ENCODE peak calls at places on chromosomes 3 and 15, in seven cellular contexts. W is IMR-90, C is NB4, Z is stomach, J is gastrocnemius medialis, R is ovary, K is upper lobe of left lung. G is an unnamed sample.

GRCh38 chr15:34927726-34928125 is 41.8 kb downstream of the AQR start:
- DNase-seq in W (no peak), C (no peak), Z (no peak), J (no peak), R (no peak), K (no peak), G (no peak)

GRCh38 chr15:29945943-29946591 is 123.8 kb upstream of the TJP1 start:
- DNase-seq in W (peak), C (no peak), Z (no peak), J (no peak), R (no peak), K (no peak), G (no peak)

GRCh38 chr15:88664151-88664778 is 25.4 kb downstream of the ISG20 start:
- DNase-seq in W (no peak), C (peak), Z (peak), J (no peak), R (no peak), K (no peak), G (no peak)

GRCh38 chr15:101357333-101357732 is 62.3 kb upstream of the SNRPA1 start:
- DNase-seq in W (no peak), C (peak), Z (peak), J (no peak), R (no peak), K (no peak), G (no peak)

GRCh38 chr15:70777156-70777926 is 14.0 kb upstream of the UACA start:
- DNase-seq in W (no peak), C (peak), Z (no peak), J (no peak), R (no peak), K (no peak), G (no peak)

GRCh38 chr3:14563946-14564539 is 23.9 kb upstream of the GRIP2 start:
- DNase-seq in W (no peak), C (no peak), Z (no peak), J (no peak), R (no peak), K (no peak), G (no peak)

GRCh38 chr3:160720123-160720746 is 35.8 kb upstream of the PPM1L start:
- DNase-seq in W (no peak), C (peak), Z (no peak), J (no peak), R (no peak), K (no peak), G (no peak)

GRCh38 chr3:62057339-62058047 is 315.9 kb downstream of the FEZF2 start:
- DNase-seq in W (no peak), C (no peak), Z (no peak), J (no peak), R (no peak), K (no peak), G (no peak)

GRCh38 chr3:70090322-70090913 is 90.9 kb downstream of the SAMMSON start:
- DNase-seq in W (peak), C (peak), Z (no peak), J (no peak), R (no peak), K (no peak), G (peak)

GRCh38 chr3:33732394-33732793 is 14.3 kb upstream of the CLASP2 start:
- DNase-seq in W (no peak), C (peak), Z (no peak), J (no peak), R (no peak), K (no peak), G (no peak)

GRCh38 chr15:101011582-101011981 is 92.4 kb downstream of the LRRK1 start:
- DNase-seq in W (no peak), C (no peak), Z (no peak), J (no peak), R (no peak), K (no peak), G (no peak)

GRCh38 chr3:133374706-133375105 is 25.1 kb upstream of the BFSP2 start:
- DNase-seq in W (no peak), C (no peak), Z (no peak), J (no peak), R (no peak), K (no peak), G (no peak)

GRCh38 chr3:69338891-69339290 is 47.0 kb downstream of the FRMD4B start:
- DNase-seq in W (no peak), C (no peak), Z (no peak), J (no peak), R (no peak), K (no peak), G (no peak)

GRCh38 chr15:92142242-92143232 is 251.1 kb upstream of the ST8SIA2 start:
- DNase-seq in W (no peak), C (no peak), Z (no peak), J (no peak), R (no peak), K (no peak), G (no peak)

GRCh38 chr15:89502867-89503595 is 6.6 kb upstream of the RHCG start:
- DNase-seq in W (no peak), C (no peak), Z (no peak), J (no peak), R (no peak), K (no peak), G (no peak)

GRCh38 chr15:42449770-42450433 is 41.0 kb downstream of the ZNF106 start:
- DNase-seq in W (no peak), C (no peak), Z (no peak), J (peak), R (no peak), K (peak), G (no peak)

GRCh38 chr3:158382479-158382878 is 188.5 kb upstream of the MLF1 start:
- DNase-seq in W (no peak), C (no peak), Z (no peak), J (no peak), R (no peak), K (no peak), G (no peak)

GRCh38 chr3:157428957-157429356 is 7.7 kb upstream of the PTX3 start:
- DNase-seq in W (no peak), C (peak), Z (no peak), J (no peak), R (no peak), K (no peak), G (no peak)

GRCh38 chr15:46518381-46518780 is 883.6 kb downstream of the SQOR start:
- DNase-seq in W (no peak), C (no peak), Z (no peak), J (no peak), R (no peak), K (no peak), G (no peak)

GRCh38 chr3:4643904-4644547 is 150.9 kb downstream of the ITPR1 start:
- DNase-seq in W (no peak), C (no peak), Z (peak), J (no peak), R (peak), K (no peak), G (no peak)

GRCh38 chr15:23596736-23597135 is 31.3 kb downstream of the MKRN3 start:
- DNase-seq in W (no peak), C (no peak), Z (no peak), J (no peak), R (no peak), K (no peak), G (no peak)

GRCh38 chr3:11410564-11410963 is 138.4 kb downstream of the ATG7 start:
- DNase-seq in W (no peak), C (no peak), Z (no peak), J (no peak), R (no peak), K (no peak), G (no peak)

GRCh38 chr15:59199775-59200465 is 6.7 kb upstream of the LDHAL6B start:
- DNase-seq in W (peak), C (no peak), Z (no peak), J (no peak), R (no peak), K (no peak), G (peak)

GRCh38 chr3:150015906-150016305 is 45.2 kb upstream of the PFN2 start:
- DNase-seq in W (no peak), C (no peak), Z (no peak), J (no peak), R (no peak), K (no peak), G (no peak)

GRCh38 chr3:195595778-195596531 is 12.2 kb upstream of the APOD start:
- DNase-seq in W (no peak), C (no peak), Z (no peak), J (peak), R (no peak), K (no peak), G (no peak)

GRCh38 chr15:65986416-65986815 is 117.1 kb downstream of the RAB11A start:
- DNase-seq in W (no peak), C (no peak), Z (no peak), J (no peak), R (no peak), K (no peak), G (no peak)

GRCh38 chr3:167976880-167977498 is 118.7 kb downstream of the GOLIM4 start:
- DNase-seq in W (no peak), C (no peak), Z (no peak), J (no peak), R (no peak), K (no peak), G (no peak)

GRCh38 chr3:75863130-75863529 is 77.8 kb upstream of the ZNF717 start:
- DNase-seq in W (no peak), C (no peak), Z (no peak), J (no peak), R (no peak), K (no peak), G (no peak)

GRCh38 chr3:123272547-123272946 is 70.8 kb downstream of the SEC22A start:
- DNase-seq in W (peak), C (no peak), Z (no peak), J (no peak), R (no peak), K (no peak), G (no peak)

GRCh38 chr3:45838466-45838865 is 3.5 kb downstream of the LZTFL1 start:
- DNase-seq in W (no peak), C (no peak), Z (no peak), J (no peak), R (no peak), K (no peak), G (no peak)

GRCh38 chr3:45842851-45843625 is 1.1 kb upstream of the LZTFL1 start:
- DNase-seq in W (no peak), C (no peak), Z (no peak), J (no peak), R (no peak), K (no peak), G (no peak)

GRCh38 chr3:45841380-45841700 is 579 bp downstream of the LZTFL1 start:
- DNase-seq in W (peak), C (peak), Z (no peak), J (no peak), R (peak), K (no peak), G (no peak)

GRCh38 chr3:45841701-45842491 is at the start of gene LZTFL1:
- DNase-seq in W (peak), C (peak), Z (peak), J (peak), R (peak), K (peak), G (peak)
- TF ChIP-seq POLR2A in W (peak), C (peak), Z (no peak), J (no peak), R (no peak), K (no peak), G (peak)

GRCh38 chr3:50153782-50154475 is 1.2 kb upstream of the SEMA3F start:
- DNase-seq in W (no peak), C (no peak), Z (no peak), J (no peak), R (no peak), K (no peak), G (no peak)

GRCh38 chr3:50150863-50151686 is 4.0 kb upstream of the SEMA3F start:
- DNase-seq in W (no peak), C (no peak), Z (peak), J (no peak), R (no peak), K (no peak), G (no peak)

GRCh38 chr3:50154476-50154839 is 666 bp upstream of the SEMA3F start:
- DNase-seq in W (no peak), C (no peak), Z (no peak), J (no peak), R (peak), K (no peak), G (no peak)

GRCh38 chr3:50150404-50150750 is 4.7 kb upstream of the SEMA3F start:
- DNase-seq in W (no peak), C (no peak), Z (no peak), J (no peak), R (no peak), K (no peak), G (no peak)

DNA sequence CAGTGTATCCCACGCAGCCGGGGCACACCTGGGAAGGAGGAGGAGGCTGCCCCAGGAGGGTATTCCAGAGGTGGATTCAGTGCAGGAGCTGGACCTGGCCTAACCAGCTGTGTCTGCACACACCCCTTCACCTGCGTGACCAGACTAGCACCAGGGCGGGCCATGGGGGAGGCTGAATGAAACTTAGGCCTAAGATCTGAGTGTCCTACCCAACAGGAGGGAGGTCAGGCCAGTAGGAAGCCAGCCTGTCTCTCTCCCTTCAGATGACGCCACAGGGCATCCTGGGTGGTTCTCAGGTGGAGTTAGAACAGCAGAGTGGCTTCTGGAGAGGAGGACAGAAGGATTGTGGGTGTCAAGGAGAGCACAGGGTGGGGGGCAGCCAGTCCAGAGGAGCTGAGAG is 3.4 kb upstream of the SEMA3F start:
- DNase-seq in W (no peak), C (no peak), Z (no peak), J (no peak), R (no peak), K (no peak), G (no peak)
- TF ChIP-seq POLR2A in W (no peak), C (no peak), Z (no peak), J (no peak), R (no peak), K (no peak), G (no peak)

DNA sequence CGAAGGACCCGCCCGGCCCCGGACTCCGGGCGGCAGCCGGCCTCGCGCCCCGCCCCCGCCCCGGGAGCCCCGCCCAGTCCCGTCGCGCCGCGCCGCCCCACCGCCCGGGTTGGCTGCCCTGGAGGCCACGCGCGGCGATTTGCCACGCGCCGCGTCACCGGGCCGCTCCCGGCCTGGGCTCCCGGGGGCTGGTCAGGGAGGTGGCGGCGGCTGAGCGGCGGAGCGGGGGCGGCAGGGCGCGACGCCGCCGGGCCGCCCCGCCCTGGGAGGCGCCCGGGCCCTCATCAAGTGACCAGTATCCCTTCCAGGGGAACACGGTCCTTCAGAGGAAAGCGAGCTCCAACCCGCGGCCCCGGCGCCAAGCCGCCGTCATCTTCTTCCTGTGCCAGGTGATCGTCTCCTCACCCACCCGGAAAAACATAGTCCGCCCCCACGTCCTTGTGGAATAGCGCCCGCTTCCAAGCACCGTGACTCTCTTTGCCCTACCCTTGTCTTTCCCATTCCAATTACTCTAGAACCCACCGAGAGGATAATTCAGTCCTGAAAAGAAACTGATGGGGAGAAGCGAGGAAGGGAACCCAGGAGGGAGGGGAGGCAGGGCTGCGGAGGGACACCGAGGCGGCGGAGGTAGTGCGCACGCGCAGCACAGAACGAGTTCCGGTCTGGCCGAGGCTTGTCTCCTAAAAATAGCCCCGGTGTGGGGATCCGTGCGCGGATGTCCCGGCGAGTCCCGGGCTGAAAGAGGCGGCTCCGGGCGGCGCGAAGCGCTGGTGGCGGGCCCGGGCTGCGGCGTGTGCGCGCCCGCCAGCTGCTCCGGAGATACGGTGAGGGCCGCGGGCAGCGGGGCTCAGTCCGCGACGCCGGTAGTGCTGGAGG is at the start of gene MEF2A:
- DNase-seq in W (peak), C (peak), Z (peak), J (peak), R (peak), K (peak), G (peak)
- TF ChIP-seq POLR2A in W (peak), C (peak), Z (peak), J (peak), R (peak), K (no peak), G (peak)

GRCh38 chr3:53254810-53255359 is 937 bp downstream of the TKT start:
- DNase-seq in W (peak), C (peak), Z (peak), J (peak), R (peak), K (peak), G (peak)

GRCh38 chr3:53256704-53257055 is 858 bp upstream of the TKT start:
- DNase-seq in W (no peak), C (no peak), Z (no peak), J (no peak), R (no peak), K (no peak), G (no peak)

GRCh38 chr3:53254190-53254809 is 1.5 kb downstream of the TKT start:
- DNase-seq in W (no peak), C (peak), Z (no peak), J (no peak), R (no peak), K (peak), G (no peak)

GRCh38 chr3:53255775-53256703 is at the start of gene TKT:
- DNase-seq in W (peak), C (peak), Z (peak), J (peak), R (peak), K (peak), G (peak)

DNA sequence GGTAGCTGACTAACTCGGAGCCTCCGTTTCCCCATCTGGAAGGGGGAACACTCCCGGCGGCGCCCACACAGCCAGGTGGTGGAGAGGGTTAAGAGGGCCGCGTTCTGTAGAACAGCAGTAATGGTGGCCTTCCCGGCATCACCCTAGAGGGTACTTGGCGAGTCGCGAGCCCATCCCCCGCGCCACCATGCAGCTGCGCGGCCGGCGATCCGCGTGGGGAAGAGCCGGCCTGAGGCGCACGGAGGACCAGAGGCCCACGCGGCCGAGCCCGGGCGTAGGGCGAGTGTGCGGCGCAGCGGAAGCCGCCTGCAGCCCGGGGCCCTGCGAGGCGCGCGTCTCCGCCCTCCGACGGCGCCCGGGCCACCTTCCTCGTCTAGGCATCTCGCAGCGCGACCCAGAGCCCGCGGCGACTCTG is 455 bp downstream of the TKT start:
- DNase-seq in W (no peak), C (no peak), Z (peak), J (no peak), R (peak), K (no peak), G (no peak)
- TF ChIP-seq POLR2A in W (no peak), C (no peak), Z (no peak), J (no peak), R (no peak), K (no peak), G (no peak)

GRCh38 chr15:75022808-75023193 is 589 bp upstream of the PPCDC start:
- DNase-seq in W (no peak), C (no peak), Z (no peak), J (no peak), R (no peak), K (no peak), G (no peak)

GRCh38 chr15:75025548-75026260 is 2.3 kb downstream of the PPCDC start:
- DNase-seq in W (no peak), C (no peak), Z (no peak), J (no peak), R (no peak), K (no peak), G (no peak)

GRCh38 chr15:75025102-75025501 is 1.7 kb downstream of the PPCDC start:
- DNase-seq in W (no peak), C (no peak), Z (no peak), J (no peak), R (no peak), K (no peak), G (no peak)

GRCh38 chr15:75024102-75024636 is 779 bp downstream of the PPCDC start:
- DNase-seq in W (peak), C (peak), Z (no peak), J (no peak), R (no peak), K (peak), G (no peak)

GRCh38 chr15:75023194-75024101 is at the start of gene PPCDC:
- DNase-seq in W (peak), C (peak), Z (peak), J (peak), R (peak), K (peak), G (peak)
- TF ChIP-seq POLR2A in W (peak), C (peak), Z (peak), J (peak), R (peak), K (no peak), G (peak)

GRCh38 chr3:148694116-148694515 is 3.6 kb upstream of the AGTR1 start:
- DNase-seq in W (peak), C (no peak), Z (no peak), J (no peak), R (no peak), K (no peak), G (no peak)

GRCh38 chr3:148698190-148698806 is 595 bp downstream of the AGTR1 start:
- DNase-seq in W (no peak), C (no peak), Z (no peak), J (no peak), R (no peak), K (no peak), G (no peak)

GRCh38 chr3:148697311-148698189 is at the start of gene AGTR1:
- DNase-seq in W (peak), C (no peak), Z (peak), J (peak), R (peak), K (peak), G (peak)
- TF ChIP-seq POLR2A in W (no peak), C (no peak), Z (no peak), J (peak), R (no peak), K (no peak), G (peak)